ENCODE peak calls at places on chromosomes 5 and 9, in ten cellular contexts. One of them, this sample, is unnamed.

GRCh38 chr9:119868694-119869093 is 499.5 kb upstream of the BRINP1 start:
- DNase-seq in fibroblast of mammary gland: no peak
- DNase-seq in BJ: no peak
- DNase-seq in cardiac fibroblast: no peak
- DNase-seq in ovary: no peak
- DNase-seq in keratinocyte: no peak
- DNase-seq in breast epithelium: peak
- DNase-seq in HFF-Myc: no peak
- DNase-seq in fibroblast of pulmonary artery: no peak
- DNase-seq in tibial nerve: no peak
- DNase-seq in this sample: no peak

GRCh38 chr9:34310205-34310604 is 18.9 kb downstream of the KIF24 start:
- DNase-seq in fibroblast of mammary gland: no peak
- DNase-seq in BJ: no peak
- DNase-seq in cardiac fibroblast: no peak
- DNase-seq in ovary: no peak
- DNase-seq in keratinocyte: no peak
- DNase-seq in breast epithelium: no peak
- DNase-seq in HFF-Myc: no peak
- DNase-seq in fibroblast of pulmonary artery: no peak
- DNase-seq in tibial nerve: no peak
- DNase-seq in this sample: peak

GRCh38 chr9:94157408-94157801 is 73.1 kb downstream of the PTPDC1 start:
- DNase-seq in fibroblast of mammary gland: no peak
- DNase-seq in BJ: no peak
- DNase-seq in cardiac fibroblast: no peak
- DNase-seq in ovary: no peak
- DNase-seq in keratinocyte: no peak
- DNase-seq in breast epithelium: no peak
- DNase-seq in HFF-Myc: no peak
- DNase-seq in fibroblast of pulmonary artery: no peak
- DNase-seq in tibial nerve: no peak
- DNase-seq in this sample: no peak

GRCh38 chr9:128607642-128608350 is 48.9 kb downstream of the DYNC2I2 start:
- DNase-seq in fibroblast of mammary gland: peak
- DNase-seq in BJ: no peak
- DNase-seq in cardiac fibroblast: peak
- DNase-seq in ovary: no peak
- DNase-seq in keratinocyte: no peak
- DNase-seq in breast epithelium: peak
- DNase-seq in HFF-Myc: no peak
- DNase-seq in fibroblast of pulmonary artery: peak
- DNase-seq in tibial nerve: no peak
- DNase-seq in this sample: peak

GRCh38 chr9:98075332-98075805 is 18.8 kb downstream of the NANS start:
- DNase-seq in fibroblast of mammary gland: peak
- DNase-seq in BJ: no peak
- DNase-seq in cardiac fibroblast: peak
- DNase-seq in ovary: no peak
- DNase-seq in keratinocyte: peak
- DNase-seq in breast epithelium: no peak
- DNase-seq in HFF-Myc: no peak
- DNase-seq in fibroblast of pulmonary artery: peak
- DNase-seq in tibial nerve: peak
- DNase-seq in this sample: peak

GRCh38 chr9:78781681-78782080 is 484.8 kb downstream of the PSAT1 start:
- DNase-seq in fibroblast of mammary gland: no peak
- DNase-seq in BJ: no peak
- DNase-seq in cardiac fibroblast: no peak
- DNase-seq in ovary: no peak
- DNase-seq in keratinocyte: no peak
- DNase-seq in breast epithelium: no peak
- DNase-seq in HFF-Myc: no peak
- DNase-seq in fibroblast of pulmonary artery: no peak
- DNase-seq in tibial nerve: no peak
- DNase-seq in this sample: no peak

GRCh38 chr5:153476767-153477166 is 13.7 kb upstream of the GRIA1 start:
- DNase-seq in fibroblast of mammary gland: peak
- DNase-seq in BJ: no peak
- DNase-seq in cardiac fibroblast: peak
- DNase-seq in ovary: no peak
- DNase-seq in keratinocyte: peak
- DNase-seq in breast epithelium: no peak
- DNase-seq in HFF-Myc: peak
- DNase-seq in fibroblast of pulmonary artery: peak
- DNase-seq in tibial nerve: no peak
- DNase-seq in this sample: peak

GRCh38 chr5:34039398-34040157 is 3.4 kb downstream of the C1QTNF3 start:
- DNase-seq in fibroblast of mammary gland: no peak
- DNase-seq in BJ: no peak
- DNase-seq in cardiac fibroblast: no peak
- DNase-seq in ovary: no peak
- DNase-seq in keratinocyte: no peak
- DNase-seq in breast epithelium: no peak
- DNase-seq in HFF-Myc: no peak
- DNase-seq in fibroblast of pulmonary artery: no peak
- DNase-seq in tibial nerve: no peak
- DNase-seq in this sample: no peak

GRCh38 chr9:71767421-71768321 is 642 bp downstream of the CEMIP2 start:
- DNase-seq in fibroblast of mammary gland: peak
- DNase-seq in BJ: no peak
- DNase-seq in cardiac fibroblast: peak
- DNase-seq in ovary: no peak
- DNase-seq in keratinocyte: no peak
- DNase-seq in breast epithelium: peak
- DNase-seq in HFF-Myc: no peak
- DNase-seq in fibroblast of pulmonary artery: peak
- DNase-seq in tibial nerve: no peak
- DNase-seq in this sample: no peak

GRCh38 chr5:151480384-151480783 is 33.0 kb downstream of the SLC36A1 start:
- DNase-seq in fibroblast of mammary gland: peak
- DNase-seq in BJ: no peak
- DNase-seq in cardiac fibroblast: peak
- DNase-seq in ovary: no peak
- DNase-seq in keratinocyte: no peak
- DNase-seq in breast epithelium: no peak
- DNase-seq in HFF-Myc: no peak
- DNase-seq in fibroblast of pulmonary artery: peak
- DNase-seq in tibial nerve: no peak
- DNase-seq in this sample: no peak

GRCh38 chr9:101485873-101486692 is 47.6 kb upstream of the RNF20 start:
- DNase-seq in fibroblast of mammary gland: peak
- DNase-seq in BJ: no peak
- DNase-seq in cardiac fibroblast: peak
- DNase-seq in ovary: peak
- DNase-seq in keratinocyte: no peak
- DNase-seq in breast epithelium: no peak
- DNase-seq in HFF-Myc: no peak
- DNase-seq in fibroblast of pulmonary artery: peak
- DNase-seq in tibial nerve: no peak
- DNase-seq in this sample: peak

DNA sequence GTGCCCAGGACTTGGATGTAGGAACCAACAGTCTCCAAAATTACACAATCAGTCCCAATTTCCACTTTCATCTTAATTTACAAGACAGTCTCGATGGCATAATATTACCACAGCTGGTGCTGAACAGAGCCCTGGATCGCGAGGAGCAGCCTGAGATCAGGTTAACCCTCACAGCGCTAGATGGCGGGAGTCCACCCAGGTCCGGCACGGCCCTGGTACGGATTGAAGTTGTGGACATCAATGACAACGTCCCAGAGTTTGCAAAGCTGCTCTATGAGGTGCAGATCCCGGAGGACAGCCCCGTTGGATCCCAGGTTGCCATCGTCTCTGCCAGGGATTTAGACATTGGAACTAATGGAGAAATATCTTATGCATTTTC is 837 bp downstream of the PCDHB2 start:
- DNase-seq in fibroblast of mammary gland: no peak
- DNase-seq in BJ: no peak
- DNase-seq in cardiac fibroblast: no peak
- DNase-seq in ovary: no peak
- DNase-seq in keratinocyte: no peak
- DNase-seq in breast epithelium: no peak
- DNase-seq in HFF-Myc: no peak
- DNase-seq in fibroblast of pulmonary artery: no peak
- DNase-seq in tibial nerve: no peak
- DNase-seq in this sample: no peak
- H3K4me3 ChIP-seq in fibroblast of mammary gland: no peak
- H3K4me3 ChIP-seq in BJ: peak
- H3K4me3 ChIP-seq in cardiac fibroblast: no peak
- H3K4me3 ChIP-seq in ovary: no peak
- H3K4me3 ChIP-seq in keratinocyte: no peak
- H3K4me3 ChIP-seq in breast epithelium: peak
- H3K4me3 ChIP-seq in HFF-Myc: no peak
- H3K4me3 ChIP-seq in fibroblast of pulmonary artery: no peak
- H3K4me3 ChIP-seq in tibial nerve: peak
- H3K4me3 ChIP-seq in this sample: no peak

GRCh38 chr9:14139287-14139686 is 174.7 kb downstream of the NFIB start:
- DNase-seq in fibroblast of mammary gland: no peak
- DNase-seq in BJ: no peak
- DNase-seq in cardiac fibroblast: no peak
- DNase-seq in ovary: no peak
- DNase-seq in keratinocyte: no peak
- DNase-seq in breast epithelium: no peak
- DNase-seq in HFF-Myc: no peak
- DNase-seq in fibroblast of pulmonary artery: no peak
- DNase-seq in tibial nerve: no peak
- DNase-seq in this sample: no peak

GRCh38 chr9:14136646-14137370 is 177.1 kb downstream of the NFIB start:
- DNase-seq in fibroblast of mammary gland: no peak
- DNase-seq in BJ: no peak
- DNase-seq in cardiac fibroblast: no peak
- DNase-seq in ovary: no peak
- DNase-seq in keratinocyte: no peak
- DNase-seq in breast epithelium: no peak
- DNase-seq in HFF-Myc: no peak
- DNase-seq in fibroblast of pulmonary artery: no peak
- DNase-seq in tibial nerve: no peak
- DNase-seq in this sample: no peak

GRCh38 chr9:14133394-14133793 is 180.5 kb downstream of the NFIB start:
- DNase-seq in fibroblast of mammary gland: no peak
- DNase-seq in BJ: no peak
- DNase-seq in cardiac fibroblast: peak
- DNase-seq in ovary: peak
- DNase-seq in keratinocyte: no peak
- DNase-seq in breast epithelium: no peak
- DNase-seq in HFF-Myc: no peak
- DNase-seq in fibroblast of pulmonary artery: peak
- DNase-seq in tibial nerve: no peak
- DNase-seq in this sample: no peak

GRCh38 chr9:14132798-14133197 is 181.1 kb downstream of the NFIB start:
- DNase-seq in fibroblast of mammary gland: no peak
- DNase-seq in BJ: no peak
- DNase-seq in cardiac fibroblast: no peak
- DNase-seq in ovary: no peak
- DNase-seq in keratinocyte: no peak
- DNase-seq in breast epithelium: no peak
- DNase-seq in HFF-Myc: no peak
- DNase-seq in fibroblast of pulmonary artery: no peak
- DNase-seq in tibial nerve: no peak
- DNase-seq in this sample: no peak

DNA sequence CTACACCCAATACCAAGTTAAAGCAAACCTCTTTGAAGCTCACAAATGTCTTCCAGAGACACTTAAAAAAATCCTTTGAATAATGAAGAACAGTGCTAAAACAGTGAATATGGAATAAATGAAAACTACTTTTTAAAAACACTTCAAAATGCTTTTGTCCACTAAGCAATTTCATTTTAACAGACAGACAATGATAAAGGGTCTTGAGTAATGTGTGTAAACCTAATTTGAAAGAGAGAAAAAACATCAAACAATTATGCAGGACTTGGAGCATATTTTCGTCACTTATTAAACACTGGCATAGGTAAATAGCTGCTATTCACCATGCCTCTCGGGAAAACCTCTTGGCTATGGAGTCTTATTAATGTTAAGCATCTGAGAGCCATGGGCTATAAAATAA is 177.9 kb downstream of the NFIB start:
- DNase-seq in fibroblast of mammary gland: no peak
- DNase-seq in BJ: no peak
- DNase-seq in cardiac fibroblast: no peak
- DNase-seq in ovary: no peak
- DNase-seq in keratinocyte: no peak
- DNase-seq in breast epithelium: no peak
- DNase-seq in HFF-Myc: no peak
- DNase-seq in fibroblast of pulmonary artery: no peak
- DNase-seq in tibial nerve: no peak
- DNase-seq in this sample: no peak
- TF ChIP-seq CTCF in fibroblast of mammary gland: no peak
- TF ChIP-seq CTCF in BJ: no peak
- TF ChIP-seq CTCF in cardiac fibroblast: no peak
- TF ChIP-seq CTCF in ovary: no peak
- TF ChIP-seq CTCF in keratinocyte: no peak
- TF ChIP-seq CTCF in breast epithelium: no peak
- TF ChIP-seq CTCF in HFF-Myc: no peak
- TF ChIP-seq CTCF in fibroblast of pulmonary artery: no peak
- TF ChIP-seq CTCF in tibial nerve: no peak
- TF ChIP-seq CTCF in this sample: no peak

DNA sequence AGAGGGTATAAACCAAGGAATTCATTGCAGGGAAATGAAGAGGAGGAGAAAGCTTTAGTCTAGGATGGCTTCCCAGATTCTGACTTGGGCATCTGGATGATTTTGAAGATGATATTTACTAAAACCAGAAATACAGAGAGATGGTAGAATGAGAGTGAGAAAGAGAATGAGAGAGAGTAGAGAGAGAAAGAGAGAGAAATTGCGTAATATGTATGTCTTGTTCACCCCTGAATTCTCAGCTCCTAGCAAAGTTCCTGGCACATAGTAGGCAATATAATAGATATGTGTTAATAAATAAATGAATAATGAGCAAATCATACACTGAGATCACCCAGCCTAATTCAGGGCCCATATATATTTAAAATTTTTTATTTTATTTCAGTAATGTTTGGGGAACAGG is 1089.5 kb upstream of the DMAC1 start:
- DNase-seq in fibroblast of mammary gland: no peak
- DNase-seq in BJ: no peak
- DNase-seq in cardiac fibroblast: no peak
- DNase-seq in ovary: no peak
- DNase-seq in keratinocyte: no peak
- DNase-seq in breast epithelium: no peak
- DNase-seq in HFF-Myc: no peak
- DNase-seq in fibroblast of pulmonary artery: no peak
- DNase-seq in tibial nerve: no peak
- DNase-seq in this sample: no peak
- H3K4me3 ChIP-seq in fibroblast of mammary gland: no peak
- H3K4me3 ChIP-seq in BJ: no peak
- H3K4me3 ChIP-seq in cardiac fibroblast: no peak
- H3K4me3 ChIP-seq in ovary: no peak
- H3K4me3 ChIP-seq in keratinocyte: no peak
- H3K4me3 ChIP-seq in breast epithelium: no peak
- H3K4me3 ChIP-seq in HFF-Myc: no peak
- H3K4me3 ChIP-seq in fibroblast of pulmonary artery: no peak
- H3K4me3 ChIP-seq in tibial nerve: no peak
- H3K4me3 ChIP-seq in this sample: no peak

GRCh38 chr5:138464388-138465287 is 641 bp upstream of the EGR1 start:
- DNase-seq in fibroblast of mammary gland: peak
- DNase-seq in BJ: peak
- DNase-seq in cardiac fibroblast: peak
- DNase-seq in ovary: peak
- DNase-seq in keratinocyte: peak
- DNase-seq in breast epithelium: peak
- DNase-seq in HFF-Myc: peak
- DNase-seq in fibroblast of pulmonary artery: peak
- DNase-seq in tibial nerve: peak
- DNase-seq in this sample: peak
- TF ChIP-seq CTCF in fibroblast of mammary gland: no peak
- TF ChIP-seq CTCF in BJ: no peak
- TF ChIP-seq CTCF in cardiac fibroblast: no peak
- TF ChIP-seq CTCF in ovary: no peak
- TF ChIP-seq CTCF in keratinocyte: no peak
- TF ChIP-seq CTCF in breast epithelium: peak
- TF ChIP-seq CTCF in HFF-Myc: no peak
- TF ChIP-seq CTCF in fibroblast of pulmonary artery: no peak
- TF ChIP-seq CTCF in tibial nerve: peak
- TF ChIP-seq CTCF in this sample: no peak